ENCODE peak calls at places on chromosomes 4 and X, in five cellular contexts. D is HCT116, I is MM.1S, Z is IMR-90, E is testis. C is an unnamed sample. For H3K27me3 and H3K4me1, the result is how much of the 10 kb centered on the place peaks cover.

GRCh38 chr4:25536577-25537325 is 118.9 kb upstream of the SLC34A2 start:
- DNase-seq in D (no peak), I (no peak), Z (no peak), E (no peak), C (no peak)

GRCh38 chrX:47637546-47638195 is 7.9 kb upstream of the CFP start:
- DNase-seq in D (no peak), I (no peak), Z (no peak), E (peak), C (peak)

GRCh38 chrX:72305286-72306084 is at the start of gene CITED1:
- DNase-seq in D (no peak), I (peak), Z (no peak), E (peak), C (peak)

GRCh38 chr4:177573487-177573886 is 131.2 kb upstream of the AGA start:
- DNase-seq in D (peak), I (no peak), Z (peak), E (no peak), C (no peak)

GRCh38 chr4:148344382-148344781 is 97.8 kb downstream of the NR3C2 start:
- DNase-seq in D (no peak), I (no peak), Z (no peak), E (no peak), C (no peak)

GRCh38 chr4:173524218-173525117 is 5.6 kb downstream of the HAND2 start:
- DNase-seq in D (no peak), I (no peak), Z (no peak), E (no peak), C (no peak)

GRCh38 chr4:15778742-15779231 is 659 bp downstream of the CD38 start:
- DNase-seq in D (no peak), I (peak), Z (no peak), E (no peak), C (peak)

GRCh38 chr4:48015216-48015615 is 1.3 kb downstream of the CNGA1 start:
- DNase-seq in D (no peak), I (no peak), Z (no peak), E (no peak), C (no peak)

GRCh38 chr4:2930135-2930805 is 32.9 kb downstream of the NOP14 start:
- DNase-seq in D (no peak), I (no peak), Z (no peak), E (no peak), C (peak)

GRCh38 chrX:128460835-128461234 is 408.6 kb upstream of the ACTRT1 start:
- DNase-seq in D (no peak), I (no peak), Z (no peak), E (no peak), C (no peak)

GRCh38 chr4:120830204-120830603 is 92.3 kb downstream of the PRDM5 start:
- DNase-seq in D (no peak), I (no peak), Z (peak), E (peak), C (no peak)

GRCh38 chr4:48706741-48707140 is 73.3 kb downstream of the FRYL start:
- DNase-seq in D (no peak), I (no peak), Z (no peak), E (no peak), C (no peak)

GRCh38 chr4:8289151-8289750 is 19.7 kb downstream of the HTRA3 start:
- DNase-seq in D (no peak), I (no peak), Z (no peak), E (no peak), C (peak)

GRCh38 chr4:8291701-8292387 is 22.3 kb downstream of the HTRA3 start:
- DNase-seq in D (no peak), I (no peak), Z (no peak), E (no peak), C (peak)

GRCh38 chr4:8289956-8290700 is 20.6 kb downstream of the HTRA3 start:
- DNase-seq in D (no peak), I (no peak), Z (no peak), E (no peak), C (peak)

GRCh38 chr4:8291036-8291682 is 21.6 kb downstream of the HTRA3 start:
- DNase-seq in D (no peak), I (no peak), Z (no peak), E (no peak), C (peak)

DNA sequence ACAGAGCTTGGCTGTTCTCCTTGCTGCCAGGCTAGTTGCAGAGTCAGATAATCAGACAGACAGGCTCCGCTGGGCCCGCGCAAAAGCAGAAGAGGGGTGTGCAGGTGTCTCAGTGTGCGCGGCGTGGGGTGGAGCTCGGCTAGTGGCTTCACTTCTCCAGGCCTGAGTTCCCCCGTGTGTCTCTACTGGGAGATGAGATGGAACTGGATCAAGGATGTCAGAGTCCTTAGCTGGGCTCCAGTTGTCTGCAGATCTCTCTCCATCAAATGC is 21.1 kb downstream of the HTRA3 start:
- DNase-seq in D (no peak), I (no peak), Z (no peak), E (no peak), C (peak)
- H3K27me3 ChIP-seq in D (under half), I (half or more), Z (under half), E (under half), C (under half)

GRCh38 chr4:151460434-151460833 is 51.5 kb downstream of the FHIP1A start:
- DNase-seq in D (no peak), I (no peak), Z (no peak), E (no peak), C (no peak)

GRCh38 chr4:151459380-151459779 is 50.4 kb downstream of the FHIP1A start:
- DNase-seq in D (no peak), I (no peak), Z (no peak), E (no peak), C (no peak)

GRCh38 chr4:151454513-151454912 is 45.5 kb downstream of the FHIP1A start:
- DNase-seq in D (no peak), I (no peak), Z (no peak), E (no peak), C (no peak)

GRCh38 chr4:151458148-151458547 is 49.2 kb downstream of the FHIP1A start:
- DNase-seq in D (no peak), I (no peak), Z (no peak), E (no peak), C (no peak)

DNA sequence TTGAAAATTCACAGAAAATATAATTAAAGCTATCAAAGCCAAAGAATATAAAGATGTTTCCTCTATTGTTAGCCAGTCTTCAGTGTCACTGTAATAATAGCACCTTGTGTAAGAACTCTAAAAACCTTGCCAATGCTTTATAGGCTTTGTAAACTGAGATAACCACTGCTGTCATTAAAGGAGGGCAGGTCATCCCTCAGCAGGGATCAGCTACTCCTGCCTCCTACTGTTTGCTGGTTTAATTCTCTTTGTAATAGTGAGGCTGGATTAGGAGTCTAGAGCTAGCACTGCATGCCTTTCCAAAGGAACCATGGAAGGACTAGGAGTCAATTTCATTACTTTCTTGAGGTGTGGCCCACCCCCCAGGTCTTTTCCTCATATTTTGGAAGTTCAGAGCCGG is 46.2 kb downstream of the FHIP1A start:
- DNase-seq in D (no peak), I (no peak), Z (no peak), E (no peak), C (no peak)
- H3K4me1 ChIP-seq in D (under half), I (under half), Z (under half), E (under half), C (under half)

GRCh38 chrX:35733879-35734278 is 64.3 kb upstream of the MAGEB16 start:
- DNase-seq in D (no peak), I (no peak), Z (no peak), E (no peak), C (no peak)

GRCh38 chrX:35726176-35726575 is 72.0 kb upstream of the MAGEB16 start:
- DNase-seq in D (no peak), I (peak), Z (peak), E (peak), C (no peak)

DNA sequence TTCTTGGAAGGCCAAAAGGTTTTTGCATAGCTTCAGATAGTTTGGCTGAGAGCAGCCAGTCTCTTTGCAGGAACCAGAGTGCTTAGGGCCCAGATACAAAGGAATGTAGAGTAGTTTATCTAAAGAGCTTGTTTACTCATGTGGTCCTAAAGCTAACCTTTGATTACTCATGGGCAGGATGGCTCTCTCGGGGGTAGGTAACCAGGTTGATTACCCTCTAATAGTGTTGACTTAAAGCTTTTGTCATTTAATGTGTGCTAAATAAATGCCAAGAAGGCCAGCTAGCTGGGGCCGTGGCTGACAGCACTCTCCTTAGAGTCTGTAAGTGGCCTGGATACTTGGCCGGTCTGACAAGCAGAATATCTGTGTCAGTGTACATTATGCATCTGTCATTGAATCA is 69.7 kb upstream of the MAGEB16 start:
- DNase-seq in D (no peak), I (no peak), Z (no peak), E (no peak), C (no peak)
- H3K27me3 ChIP-seq in D (under half), I (under half), Z (under half), E (under half), C (under half)

DNA sequence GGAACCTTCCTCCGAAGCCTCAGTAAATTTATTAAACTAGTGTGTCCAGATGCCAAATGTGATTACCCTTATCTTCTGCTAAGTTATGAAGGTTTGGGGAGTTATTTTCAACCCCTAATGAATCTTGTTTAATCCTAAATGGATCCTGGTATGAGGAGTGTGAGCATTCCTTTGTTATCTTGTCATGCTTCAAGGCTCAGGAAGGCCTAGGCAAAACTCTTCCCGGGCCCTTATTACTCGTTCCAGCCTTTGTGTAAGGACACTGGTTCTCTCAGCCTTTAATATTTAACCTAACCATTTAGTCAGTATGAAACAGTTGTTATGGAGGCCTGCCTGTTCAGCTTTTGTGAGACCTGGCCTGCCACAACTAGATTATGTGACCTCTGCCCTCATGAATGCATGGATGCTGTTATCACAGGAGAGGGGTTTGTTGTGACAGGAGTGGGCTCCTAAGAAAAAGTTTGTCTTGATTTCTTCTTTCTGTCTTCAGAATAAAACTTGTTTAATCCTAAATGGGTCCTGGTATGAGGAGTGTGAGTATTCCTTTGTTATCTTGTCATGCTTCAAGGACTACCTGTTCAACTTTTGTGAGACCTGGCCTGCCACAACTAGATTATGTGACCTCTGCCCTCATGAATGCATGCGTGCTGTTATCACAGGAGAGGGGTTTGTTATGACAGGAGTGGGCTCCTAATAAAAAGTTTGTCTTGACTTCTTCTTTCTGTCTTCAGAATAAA is 181.7 kb downstream of the SLC39A8 start:
- DNase-seq in D (no peak), I (no peak), Z (no peak), E (no peak), C (no peak)
- H3K4me1 ChIP-seq in D (under half), I (under half), Z (under half), E (under half), C (under half)

GRCh38 chrX:118974908-118975671 is 672 bp downstream of the LONRF3 start:
- DNase-seq in D (no peak), I (peak), Z (no peak), E (peak), C (no peak)
- H3K27me3 ChIP-seq in D (under half), I (under half), Z (half or more), E (under half), C (under half)

GRCh38 chr4:41216294-41217019 is 2.1 kb upstream of the APBB2 start:
- DNase-seq in D (peak), I (peak), Z (peak), E (peak), C (peak)
- H3K4me1 ChIP-seq in D (under half), I (under half), Z (under half), E (under half), C (under half)

GRCh38 chr4:183905593-183906485 is 732 bp downstream of the STOX2 start:
- DNase-seq in D (no peak), I (no peak), Z (peak), E (peak), C (no peak)
- H3K27me3 ChIP-seq in D (under half), I (under half), Z (under half), E (under half), C (under half)

DNA sequence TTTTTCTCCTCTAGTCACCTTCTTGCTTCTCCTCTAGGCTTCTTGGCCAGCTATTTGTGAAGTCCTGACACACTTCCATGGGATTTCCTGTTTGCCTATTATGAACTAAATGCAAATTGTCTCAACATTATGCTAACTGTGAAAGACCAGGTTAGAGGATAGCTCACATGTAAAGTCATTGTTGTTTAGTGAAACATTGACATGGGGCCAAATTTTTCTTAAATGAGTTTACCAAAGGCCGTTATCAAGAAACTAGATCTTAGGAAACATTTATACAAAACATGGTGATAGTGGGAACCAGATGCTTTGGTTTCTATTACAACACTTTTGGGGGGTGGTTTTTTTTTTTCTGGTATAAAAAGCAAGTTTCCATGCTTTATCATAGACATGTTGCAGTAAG is 466.8 kb upstream of the FAM241A start:
- DNase-seq in D (no peak), I (no peak), Z (peak), E (no peak), C (no peak)
- H3K4me1 ChIP-seq in D (under half), I (under half), Z (under half), E (under half), C (under half)

C was measured in osteoblast.